ENCODE peak calls at places on chromosomes 13 and 19, in seven cellular contexts. D is activated CD4-positive, alpha-beta T cell treated with anti-CD3 and anti-CD28 coated beads for 36 hours; A is T-helper 9 cell; H is AG08396; Q is AG09309; L is stimulated activated CD4-positive, alpha-beta T cell treated with anti-CD3 and anti-CD28 coated beads, Interleukin-1b, Interleukin-23, amount 100 ng/mL, for 1 hour; R is uterus. K is an unnamed sample.

GRCh38 chr13:48043789-48044503 is 6.4 kb downstream of the NUDT15 start:
- DNase-seq in D (no peak), A (no peak), H (peak), Q (peak), L (no peak), R (no peak), K (no peak)

GRCh38 chr19:45716314-45717130 is 14.2 kb downstream of the FBXO46 start:
- DNase-seq in D (peak), A (peak), H (peak), Q (no peak), L (no peak), R (peak), K (no peak)

GRCh38 chr13:109509154-109509905 is 277.1 kb downstream of the IRS2 start:
- DNase-seq in D (no peak), A (no peak), H (peak), Q (no peak), L (no peak), R (no peak), K (no peak)

GRCh38 chr13:29129616-29130015 is 309.5 kb downstream of the MTUS2 start:
- DNase-seq in D (no peak), A (no peak), H (no peak), Q (no peak), L (no peak), R (no peak), K (no peak)

GRCh38 chr13:52599037-52599852 is 43.0 kb upstream of the HNRNPA1L2 start:
- DNase-seq in D (no peak), A (no peak), H (peak), Q (no peak), L (no peak), R (no peak), K (no peak)

GRCh38 chr13:113756441-113757097 is 2.5 kb upstream of the TMEM255B start:
- DNase-seq in D (no peak), A (no peak), H (no peak), Q (no peak), L (no peak), R (no peak), K (no peak)

GRCh38 chr13:19089315-19089714 is 92.3 kb downstream of the TUBA3C start:
- DNase-seq in D (peak), A (no peak), H (no peak), Q (no peak), L (no peak), R (no peak), K (no peak)

GRCh38 chr13:103716689-103717088 is 650.5 kb upstream of the SLC10A2 start:
- DNase-seq in D (no peak), A (no peak), H (no peak), Q (no peak), L (no peak), R (no peak), K (no peak)

GRCh38 chr19:29690842-29691241 is 24.2 kb downstream of the C19orf12 start:
- DNase-seq in D (peak), A (no peak), H (no peak), Q (no peak), L (no peak), R (no peak), K (no peak)

GRCh38 chr19:12946092-12946845 is 607 bp downstream of the RAD23A start:
- DNase-seq in D (peak), A (peak), H (peak), Q (no peak), L (no peak), R (peak), K (no peak)

GRCh38 chr13:35994131-35994966 is 136.8 kb downstream of the DCLK1 start:
- DNase-seq in D (no peak), A (no peak), H (peak), Q (peak), L (no peak), R (peak), K (no peak)

GRCh38 chr19:2302319-2303208 is 5.4 kb downstream of the LINGO3 start:
- DNase-seq in D (no peak), A (no peak), H (peak), Q (no peak), L (no peak), R (no peak), K (no peak)

GRCh38 chr13:112740502-112741131 is 50.8 kb downstream of the ATP11A start:
- DNase-seq in D (no peak), A (no peak), H (peak), Q (peak), L (no peak), R (peak), K (no peak)

GRCh38 chr19:7840629-7841028 is 10.6 kb downstream of the EVI5L start:
- DNase-seq in D (no peak), A (no peak), H (no peak), Q (no peak), L (no peak), R (no peak), K (no peak)

GRCh38 chr19:3125900-3126524 is 9.8 kb upstream of the GNA15 start:
- DNase-seq in D (peak), A (peak), H (peak), Q (no peak), L (peak), R (no peak), K (no peak)

GRCh38 chr19:5964816-5965565 is 12.9 kb downstream of the RANBP3 start:
- DNase-seq in D (no peak), A (no peak), H (no peak), Q (no peak), L (no peak), R (no peak), K (no peak)

GRCh38 chr13:114067381-114067885 is 65.0 kb downstream of the RASA3 start:
- DNase-seq in D (peak), A (no peak), H (peak), Q (no peak), L (no peak), R (no peak), K (no peak)

GRCh38 chr19:41218615-41219507 is at the start of gene AXL:
- DNase-seq in D (no peak), A (no peak), H (peak), Q (peak), L (no peak), R (peak), K (no peak)

GRCh38 chr13:93079294-93079693 is 147.3 kb upstream of the GPC6 start:
- DNase-seq in D (no peak), A (no peak), H (no peak), Q (no peak), L (no peak), R (no peak), K (no peak)

GRCh38 chr19:7596191-7596937 is 701 bp downstream of the CAMSAP3 start:
- DNase-seq in D (no peak), A (no peak), H (no peak), Q (no peak), L (no peak), R (no peak), K (no peak)

GRCh38 chr13:31160857-31161582 is 684 bp downstream of the HSPH1 start:
- DNase-seq in D (peak), A (peak), H (peak), Q (no peak), L (no peak), R (peak), K (no peak)

GRCh38 chr19:17754634-17755532 is 3.6 kb downstream of the FCHO1 start:
- DNase-seq in D (peak), A (no peak), H (no peak), Q (no peak), L (no peak), R (no peak), K (no peak)

GRCh38 chr13:110129076-110129475 is 177.9 kb downstream of the COL4A1 start:
- DNase-seq in D (no peak), A (no peak), H (no peak), Q (no peak), L (no peak), R (no peak), K (no peak)

GRCh38 chr13:87274209-87274819 is 396.9 kb upstream of the SLITRK5 start:
- DNase-seq in D (peak), A (no peak), H (peak), Q (no peak), L (no peak), R (no peak), K (no peak)

GRCh38 chr19:37932985-37933953 is 26.3 kb downstream of the SIPA1L3 start:
- DNase-seq in D (no peak), A (no peak), H (peak), Q (no peak), L (no peak), R (no peak), K (no peak)

GRCh38 chr13:90839061-90839460 is 508.4 kb upstream of the MIR17HG start:
- DNase-seq in D (no peak), A (no peak), H (no peak), Q (no peak), L (no peak), R (no peak), K (no peak)

GRCh38 chr19:55340784-55341147 is 1.1 kb downstream of the KMT5C start:
- DNase-seq in D (peak), A (no peak), H (no peak), Q (no peak), L (no peak), R (no peak), K (no peak)

GRCh38 chr13:30125422-30126073 is 181.8 kb downstream of the KATNAL1 start:
- DNase-seq in D (no peak), A (no peak), H (peak), Q (peak), L (no peak), R (peak), K (no peak)

GRCh38 chr19:52095172-52096014 is at the start of gene ZNF841:
- DNase-seq in D (peak), A (peak), H (peak), Q (peak), L (peak), R (peak), K (peak)

GRCh38 chr19:50300814-50301606 is 28.2 kb downstream of the KCNC3 start:
- DNase-seq in D (peak), A (no peak), H (peak), Q (peak), L (no peak), R (no peak), K (no peak)

GRCh38 chr19:28010656-28011055 is 1202.3 kb downstream of the UQCRFS1 start:
- DNase-seq in D (no peak), A (no peak), H (no peak), Q (no peak), L (no peak), R (no peak), K (no peak)

GRCh38 chr13:92590503-92590908 is 636.1 kb upstream of the GPC6 start:
- DNase-seq in D (no peak), A (no peak), H (no peak), Q (no peak), L (no peak), R (no peak), K (no peak)

GRCh38 chr19:52665529-52665928 is 27.4 kb upstream of the ZNF83 start:
- DNase-seq in D (no peak), A (no peak), H (no peak), Q (no peak), L (no peak), R (no peak), K (no peak)

GRCh38 chr19:1969176-1970002 is 28.4 kb downstream of the CSNK1G2 start:
- DNase-seq in D (no peak), A (no peak), H (no peak), Q (no peak), L (no peak), R (no peak), K (no peak)

GRCh38 chr13:25934127-25934526 is 117.7 kb downstream of the SHISA2 start:
- DNase-seq in D (no peak), A (no peak), H (no peak), Q (no peak), L (no peak), R (no peak), K (no peak)

GRCh38 chr13:75222031-75222430 is 259.9 kb downstream of the TBC1D4 start:
- DNase-seq in D (no peak), A (no peak), H (no peak), Q (peak), L (no peak), R (no peak), K (no peak)

K was measured in cortex of kidney.